ENCODE peak calls at places on chromosome 10, in seven cellular contexts. L, H, S, Y, N, G and X are unnamed samples.

GRCh38 chr10:89525556-89525955 is 9.8 kb downstream of the SLC16A12 start:
- DNase-seq in N (no peak), G (no peak), Y (no peak), L (no peak), H (no peak), S (no peak), X (no peak)

GRCh38 chr10:98267894-98268693 is at the start of gene LOXL4:
- DNase-seq in Y (peak), N (no peak), S (no peak), G (no peak), H (no peak), L (no peak), X (peak)

GRCh38 chr10:35493196-35494118 is 111.7 kb upstream of the GJD4 start:
- DNase-seq in H (peak), S (no peak), L (no peak), N (no peak), Y (no peak), G (no peak), X (peak)

GRCh38 chr10:97911217-97911616 is 61.6 kb downstream of the GOLGA7B start:
- DNase-seq in S (no peak), L (no peak), N (no peak), H (no peak), G (no peak), Y (no peak), X (no peak)

GRCh38 chr10:51083280-51083986 is 9.1 kb downstream of the PRKG1 start:
- DNase-seq in G (no peak), L (no peak), S (no peak), Y (peak), N (no peak), H (no peak), X (no peak)

GRCh38 chr10:112584276-112584675 is 137.3 kb downstream of the VTI1A start:
- DNase-seq in Y (no peak), L (no peak), G (no peak), S (no peak), N (no peak), H (no peak), X (no peak)

GRCh38 chr10:99926925-99927718 is 82.6 kb downstream of the DNMBP start:
- DNase-seq in S (peak), N (no peak), G (no peak), Y (peak), L (no peak), H (peak), X (peak)

GRCh38 chr10:5829267-5829666 is 16.0 kb upstream of the GDI2 start:
- DNase-seq in H (peak), N (no peak), Y (no peak), G (no peak), L (no peak), S (no peak), X (no peak)

GRCh38 chr10:18254086-18254485 is 113.9 kb downstream of the CACNB2 start:
- DNase-seq in N (no peak), S (no peak), Y (no peak), H (no peak), G (no peak), L (no peak), X (no peak)

GRCh38 chr10:49151481-49151880 is 17.7 kb upstream of the FAM170B start:
- DNase-seq in Y (no peak), G (no peak), L (no peak), H (no peak), S (no peak), N (no peak), X (no peak)

GRCh38 chr10:114256822-114257221 is 17.8 kb downstream of the VWA2 start:
- DNase-seq in N (no peak), L (no peak), H (no peak), Y (no peak), G (no peak), S (no peak), X (no peak)

GRCh38 chr10:78336402-78336791 is 302.7 kb downstream of the RPS24 start:
- DNase-seq in S (no peak), N (peak), L (no peak), Y (no peak), G (no peak), H (peak), X (no peak)

GRCh38 chr10:87860156-87860795 is 3.1 kb downstream of the KLLN start:
- DNase-seq in S (no peak), H (no peak), G (no peak), L (peak), N (no peak), Y (peak), X (no peak)

GRCh38 chr10:96670786-96671185 is 49.5 kb downstream of the PIK3AP1 start:
- DNase-seq in H (no peak), N (no peak), G (no peak), L (peak), S (no peak), Y (no peak), X (no peak)

GRCh38 chr10:107546986-107547385 is 382.5 kb upstream of the SORCS1 start:
- DNase-seq in G (no peak), Y (no peak), S (no peak), N (no peak), L (no peak), H (no peak), X (no peak)
- H3K27ac ChIP-seq in G (no peak), Y (no peak), S (no peak), N (no peak), L (no peak), H (no peak), X (no peak)

GRCh38 chr10:125020871-125021270 is 78.9 kb downstream of the ZRANB1 start:
- DNase-seq in N (no peak), Y (no peak), H (no peak), G (no peak), S (no peak), L (no peak), X (no peak)

GRCh38 chr10:125018576-125019143 is 76.7 kb downstream of the ZRANB1 start:
- DNase-seq in S (peak), Y (no peak), H (no peak), G (no peak), L (no peak), N (peak), X (no peak)

GRCh38 chr10:125021686-125022374 is 79.9 kb downstream of the ZRANB1 start:
- DNase-seq in Y (no peak), G (no peak), H (no peak), N (no peak), L (no peak), S (no peak), X (no peak)

GRCh38 chr10:125022671-125023070 is 80.7 kb downstream of the ZRANB1 start:
- DNase-seq in Y (no peak), S (no peak), L (no peak), N (no peak), G (no peak), H (no peak), X (no peak)

GRCh38 chr10:125020386-125020785 is 78.5 kb downstream of the ZRANB1 start:
- DNase-seq in G (no peak), L (no peak), H (no peak), N (no peak), Y (no peak), S (no peak), X (no peak)
- H3K27ac ChIP-seq in G (no peak), L (no peak), H (no peak), N (peak), Y (no peak), S (peak), X (no peak)

GRCh38 chr10:92989250-92989649 is 71.3 kb upstream of the CYP26C1 start:
- DNase-seq in Y (no peak), H (no peak), L (no peak), S (no peak), N (no peak), G (no peak), X (no peak)
- H3K27ac ChIP-seq in Y (no peak), H (no peak), L (no peak), S (no peak), N (no peak), G (no peak), X (no peak)

GRCh38 chr10:62052276-62052675 is 150.8 kb downstream of the ARID5B start:
- DNase-seq in G (no peak), H (no peak), Y (no peak), L (no peak), N (no peak), S (no peak), X (no peak)
- H3K27ac ChIP-seq in G (peak), H (peak), Y (no peak), L (no peak), N (peak), S (peak), X (no peak)

GRCh38 chr10:104332243-104333036 is 5.8 kb downstream of the ITPRIP start:
- DNase-seq in S (no peak), Y (peak), L (no peak), G (no peak), H (peak), N (peak), X (no peak)
- H3K27ac ChIP-seq in S (peak), Y (peak), L (peak), G (peak), H (peak), N (peak), X (peak)

GRCh38 chr10:4280481-4281206 is 495.6 kb upstream of the KLF6 start:
- DNase-seq in G (no peak), S (no peak), Y (no peak), H (no peak), N (no peak), L (no peak), X (no peak)
- H3K27ac ChIP-seq in G (peak), S (peak), Y (no peak), H (peak), N (peak), L (no peak), X (peak)

GRCh38 chr10:80200687-80201086 is 4.7 kb downstream of the ANXA11 start:
- DNase-seq in H (no peak), G (no peak), S (no peak), Y (no peak), L (no peak), N (no peak), X (no peak)
- H3K27ac ChIP-seq in H (peak), G (peak), S (peak), Y (no peak), L (no peak), N (peak), X (peak)